ENCODE peak calls at places on chromosomes 16 and 17, in eight cellular contexts. One of them, this sample, is unnamed.

GRCh38 chr16:78210305-78210704 is 110.9 kb downstream of the WWOX start:
- DNase-seq in cardiac muscle cell: no peak
- DNase-seq in endothelial cell of umbilical vein: no peak
- DNase-seq in heart left ventricle: no peak
- DNase-seq in CD8-positive, alpha-beta memory T cell: no peak
- DNase-seq in hepatocyte: no peak
- DNase-seq in CD4-positive, alpha-beta T cell: no peak
- DNase-seq in A549: peak; percentile 23
- DNase-seq in this sample: no peak

GRCh38 chr16:53881371-53881770 is 177.4 kb downstream of the FTO start:
- DNase-seq in hepatocyte: peak; percentile 50
- DNase-seq in heart left ventricle: no peak
- DNase-seq in endothelial cell of umbilical vein: no peak
- DNase-seq in CD4-positive, alpha-beta T cell: no peak
- DNase-seq in A549: peak; percentile 74
- DNase-seq in cardiac muscle cell: peak; percentile 58
- DNase-seq in CD8-positive, alpha-beta memory T cell: no peak
- DNase-seq in this sample: no peak

GRCh38 chr17:18993876-18994275 is 10.7 kb downstream of the FAM83G start:
- DNase-seq in A549: no peak
- DNase-seq in CD8-positive, alpha-beta memory T cell: no peak
- DNase-seq in cardiac muscle cell: peak; percentile 48
- DNase-seq in hepatocyte: no peak
- DNase-seq in CD4-positive, alpha-beta T cell: no peak
- DNase-seq in endothelial cell of umbilical vein: no peak
- DNase-seq in heart left ventricle: no peak
- DNase-seq in this sample: no peak

GRCh38 chr17:8941520-8941919 is 24.0 kb downstream of the PIK3R5 start:
- DNase-seq in A549: no peak
- DNase-seq in heart left ventricle: peak; percentile 74
- DNase-seq in hepatocyte: no peak
- DNase-seq in CD8-positive, alpha-beta memory T cell: peak; percentile 76
- DNase-seq in endothelial cell of umbilical vein: no peak
- DNase-seq in CD4-positive, alpha-beta T cell: peak; percentile 54
- DNase-seq in cardiac muscle cell: no peak
- DNase-seq in this sample: no peak

GRCh38 chr16:84932691-84933090 is 78.6 kb downstream of the ZDHHC7 start:
- DNase-seq in endothelial cell of umbilical vein: no peak
- DNase-seq in hepatocyte: no peak
- DNase-seq in CD4-positive, alpha-beta T cell: no peak
- DNase-seq in A549: no peak
- DNase-seq in cardiac muscle cell: no peak
- DNase-seq in CD8-positive, alpha-beta memory T cell: no peak
- DNase-seq in heart left ventricle: peak; percentile 49
- DNase-seq in this sample: no peak

GRCh38 chr17:3710951-3711383 is 12.7 kb upstream of the HASPIN start:
- DNase-seq in heart left ventricle: no peak
- DNase-seq in A549: no peak
- DNase-seq in hepatocyte: no peak
- DNase-seq in cardiac muscle cell: peak; percentile 60
- DNase-seq in CD4-positive, alpha-beta T cell: peak; percentile 60
- DNase-seq in CD8-positive, alpha-beta memory T cell: peak; percentile 86
- DNase-seq in endothelial cell of umbilical vein: peak; percentile 64
- DNase-seq in this sample: no peak

GRCh38 chr16:77435240-77435819 is 496 bp upstream of the ADAMTS18 start:
- DNase-seq in endothelial cell of umbilical vein: no peak
- DNase-seq in heart left ventricle: no peak
- DNase-seq in hepatocyte: no peak
- DNase-seq in CD4-positive, alpha-beta T cell: no peak
- DNase-seq in cardiac muscle cell: no peak
- DNase-seq in A549: no peak
- DNase-seq in CD8-positive, alpha-beta memory T cell: no peak
- DNase-seq in this sample: no peak

GRCh38 chr17:57463103-57463885 is 207.0 kb downstream of the MSI2 start:
- DNase-seq in CD4-positive, alpha-beta T cell: no peak
- DNase-seq in heart left ventricle: no peak
- DNase-seq in A549: peak; percentile 61
- DNase-seq in hepatocyte: no peak
- DNase-seq in endothelial cell of umbilical vein: no peak
- DNase-seq in CD8-positive, alpha-beta memory T cell: no peak
- DNase-seq in cardiac muscle cell: peak; percentile 82
- DNase-seq in this sample: no peak

GRCh38 chr16:27230562-27230991 is 27.3 kb downstream of the KDM8 start:
- DNase-seq in cardiac muscle cell: no peak
- DNase-seq in CD8-positive, alpha-beta memory T cell: peak; percentile 86
- DNase-seq in CD4-positive, alpha-beta T cell: peak; percentile 61
- DNase-seq in A549: no peak
- DNase-seq in endothelial cell of umbilical vein: no peak
- DNase-seq in heart left ventricle: peak; percentile 74
- DNase-seq in hepatocyte: no peak
- DNase-seq in this sample: no peak

GRCh38 chr16:79754081-79754872 is 153.7 kb upstream of the MAF start:
- DNase-seq in cardiac muscle cell: peak; percentile 87
- DNase-seq in CD8-positive, alpha-beta memory T cell: no peak
- DNase-seq in hepatocyte: peak; percentile 31
- DNase-seq in heart left ventricle: no peak
- DNase-seq in endothelial cell of umbilical vein: no peak
- DNase-seq in CD4-positive, alpha-beta T cell: no peak
- DNase-seq in A549: no peak
- DNase-seq in this sample: no peak

GRCh38 chr16:149024-149675 is 3.3 kb upstream of the HBZ start:
- DNase-seq in cardiac muscle cell: peak; percentile 13
- DNase-seq in heart left ventricle: no peak
- DNase-seq in CD4-positive, alpha-beta T cell: no peak
- DNase-seq in hepatocyte: no peak
- DNase-seq in CD8-positive, alpha-beta memory T cell: no peak
- DNase-seq in A549: no peak
- DNase-seq in endothelial cell of umbilical vein: no peak
- DNase-seq in this sample: no peak

DNA sequence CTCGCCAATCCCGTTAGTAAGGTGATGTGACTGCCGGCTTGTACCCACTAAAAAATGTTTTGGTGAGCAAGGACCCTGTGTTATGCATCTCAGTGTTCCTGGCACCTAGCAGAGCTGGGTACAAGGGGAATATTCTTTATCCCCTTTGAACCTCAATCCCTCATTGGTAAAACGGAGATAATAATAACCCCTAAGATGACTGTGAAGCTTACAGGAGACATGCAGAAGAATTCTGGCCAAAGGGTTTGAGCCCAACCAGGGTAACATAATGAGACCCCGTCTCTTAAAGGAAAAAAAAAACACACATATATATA is 896 bp downstream of the GGA2 start:
- DNase-seq in CD4-positive, alpha-beta T cell: no peak
- DNase-seq in A549: no peak
- DNase-seq in endothelial cell of umbilical vein: peak; percentile 31
- DNase-seq in hepatocyte: no peak
- DNase-seq in cardiac muscle cell: no peak
- DNase-seq in heart left ventricle: no peak
- DNase-seq in CD8-positive, alpha-beta memory T cell: no peak
- DNase-seq in this sample: no peak
- H3K27ac ChIP-seq in CD4-positive, alpha-beta T cell: no peak overlapping the region
- H3K27ac ChIP-seq in A549: peak overlapping the region; percentile 96
- H3K27ac ChIP-seq in endothelial cell of umbilical vein: no peak overlapping the region
- H3K27ac ChIP-seq in hepatocyte: peak overlapping the region; percentile 41
- H3K27ac ChIP-seq in cardiac muscle cell: peak overlapping the region; percentile 86
- H3K27ac ChIP-seq in heart left ventricle: peak overlapping the region; percentile 91
- H3K27ac ChIP-seq in CD8-positive, alpha-beta memory T cell: peak overlapping the region; percentile 66
- H3K27ac ChIP-seq in this sample: peak overlapping the region; percentile 91

DNA sequence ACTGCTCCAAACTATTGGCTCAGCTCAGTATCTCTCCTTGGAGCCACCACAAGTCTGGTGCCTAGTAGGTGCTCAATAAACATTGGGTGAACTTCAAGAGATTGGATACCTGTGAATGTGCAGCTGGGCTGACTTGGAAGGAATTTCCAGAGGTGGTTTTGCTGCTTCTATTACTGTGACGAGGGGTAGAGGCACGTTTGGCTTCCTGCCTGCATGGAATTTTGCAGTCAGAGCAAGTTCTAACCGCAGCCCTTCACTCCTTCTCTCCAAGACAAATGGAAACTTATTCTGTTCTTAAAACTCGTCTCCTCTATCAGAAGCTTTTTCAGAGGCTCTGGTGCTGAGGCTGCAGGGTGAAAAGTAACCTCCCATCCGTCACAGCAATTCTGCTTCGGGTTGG is 342.5 kb downstream of the CPPED1 start:
- DNase-seq in CD8-positive, alpha-beta memory T cell: no peak
- DNase-seq in endothelial cell of umbilical vein: no peak
- DNase-seq in A549: no peak
- DNase-seq in hepatocyte: no peak
- DNase-seq in cardiac muscle cell: peak; percentile 53
- DNase-seq in heart left ventricle: no peak
- DNase-seq in CD4-positive, alpha-beta T cell: no peak
- DNase-seq in this sample: no peak
- H3K27ac ChIP-seq in CD8-positive, alpha-beta memory T cell: no peak overlapping the region
- H3K27ac ChIP-seq in endothelial cell of umbilical vein: no peak overlapping the region
- H3K27ac ChIP-seq in A549: no peak overlapping the region
- H3K27ac ChIP-seq in hepatocyte: no peak overlapping the region
- H3K27ac ChIP-seq in cardiac muscle cell: no peak overlapping the region
- H3K27ac ChIP-seq in heart left ventricle: no peak overlapping the region
- H3K27ac ChIP-seq in CD4-positive, alpha-beta T cell: no peak overlapping the region
- H3K27ac ChIP-seq in this sample: no peak overlapping the region

DNA sequence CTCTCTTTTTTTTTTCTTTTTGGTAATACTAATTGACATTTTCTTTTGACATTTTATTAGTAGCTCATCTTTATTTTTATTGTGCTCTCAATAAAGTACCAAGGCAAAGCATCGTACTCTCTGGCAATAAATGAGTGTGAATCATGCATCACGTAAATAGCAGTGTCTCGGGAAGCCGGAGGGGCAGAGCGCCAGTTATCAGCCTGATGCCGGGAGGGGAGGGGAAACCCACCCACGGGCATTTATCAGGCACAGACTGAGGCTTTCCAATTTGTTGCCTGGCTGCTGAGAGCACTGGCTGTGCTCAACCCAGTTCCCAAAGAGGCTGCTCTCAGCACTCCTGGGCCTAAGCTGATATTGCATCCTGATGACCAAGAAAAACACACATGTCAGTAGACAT is 118.4 kb upstream of the CDH5 start:
- DNase-seq in CD4-positive, alpha-beta T cell: no peak
- DNase-seq in endothelial cell of umbilical vein: no peak
- DNase-seq in A549: no peak
- DNase-seq in CD8-positive, alpha-beta memory T cell: no peak
- DNase-seq in heart left ventricle: peak; percentile 78
- DNase-seq in cardiac muscle cell: peak; percentile 90
- DNase-seq in hepatocyte: peak; percentile 59
- DNase-seq in this sample: peak; percentile 74
- H3K27ac ChIP-seq in CD4-positive, alpha-beta T cell: no peak overlapping the region
- H3K27ac ChIP-seq in endothelial cell of umbilical vein: no peak overlapping the region
- H3K27ac ChIP-seq in A549: no peak overlapping the region
- H3K27ac ChIP-seq in CD8-positive, alpha-beta memory T cell: no peak overlapping the region
- H3K27ac ChIP-seq in heart left ventricle: peak overlapping the region; percentile 29
- H3K27ac ChIP-seq in cardiac muscle cell: no peak overlapping the region
- H3K27ac ChIP-seq in hepatocyte: peak overlapping the region; percentile 68
- H3K27ac ChIP-seq in this sample: peak overlapping the region; percentile 49

DNA sequence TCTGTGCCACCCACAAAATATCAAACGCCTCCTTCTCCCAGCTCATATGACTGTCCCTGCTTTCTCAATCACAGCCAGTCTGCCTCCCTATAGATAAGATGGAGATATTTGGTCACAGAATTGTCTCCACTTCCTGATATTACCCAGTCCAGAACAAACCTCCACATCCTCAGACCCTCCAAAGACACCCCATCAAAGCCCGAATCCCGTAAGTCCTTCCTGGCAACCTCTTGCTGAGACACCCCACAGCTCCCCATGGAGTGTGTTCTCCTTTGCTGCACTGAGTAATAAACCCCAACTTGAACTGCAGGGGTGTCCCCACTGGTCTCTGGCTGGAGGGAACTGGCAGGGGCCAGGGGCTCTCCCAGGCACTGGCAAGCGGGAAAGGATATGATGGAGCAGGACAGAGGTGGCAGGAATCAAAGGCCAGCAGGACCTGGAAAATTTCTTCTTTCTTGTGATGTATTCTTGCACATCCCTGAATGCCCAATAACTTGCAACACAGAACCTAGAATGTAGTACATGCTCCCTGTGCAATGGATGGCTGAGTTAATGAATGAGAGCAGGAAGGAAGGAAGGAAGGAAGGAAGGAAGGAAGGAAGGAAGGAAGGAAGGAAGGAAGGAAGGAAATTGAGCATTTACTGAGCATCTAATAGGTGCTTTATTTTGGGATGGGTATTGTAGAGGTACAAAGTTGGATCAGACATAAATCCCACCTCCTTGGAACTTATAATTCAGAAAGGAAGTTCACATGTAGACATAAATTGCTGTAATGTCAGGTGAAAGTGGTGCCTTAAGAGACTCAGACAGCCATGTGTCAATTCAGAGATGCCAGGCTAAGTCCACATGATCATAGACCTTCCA is 13.9 kb downstream of the TMEM114 start:
- DNase-seq in CD8-positive, alpha-beta memory T cell: no peak
- DNase-seq in A549: no peak
- DNase-seq in cardiac muscle cell: no peak
- DNase-seq in endothelial cell of umbilical vein: no peak
- DNase-seq in heart left ventricle: no peak
- DNase-seq in CD4-positive, alpha-beta T cell: no peak
- DNase-seq in hepatocyte: no peak
- DNase-seq in this sample: no peak
- H3K27ac ChIP-seq in CD8-positive, alpha-beta memory T cell: no peak overlapping the region
- H3K27ac ChIP-seq in A549: no peak overlapping the region
- H3K27ac ChIP-seq in cardiac muscle cell: no peak overlapping the region
- H3K27ac ChIP-seq in endothelial cell of umbilical vein: no peak overlapping the region
- H3K27ac ChIP-seq in heart left ventricle: no peak overlapping the region
- H3K27ac ChIP-seq in CD4-positive, alpha-beta T cell: no peak overlapping the region
- H3K27ac ChIP-seq in hepatocyte: no peak overlapping the region
- H3K27ac ChIP-seq in this sample: no peak overlapping the region